ENCODE peak calls at places on chromosomes 1 and 21, in five cellular contexts. One of them, this sample, is unnamed.
A peak's percentile ranks its signal among the peaks of the same experiment; 100 is the strongest.

GRCh38 chr1:161139765-161140164 is 7.3 kb upstream of the DEDD start:
- DNase-seq in thoracic aorta: no peak
- DNase-seq in uterus: no peak
- DNase-seq in transverse colon: no peak
- DNase-seq in IMR-90: peak; percentile 57
- DNase-seq in this sample: peak; percentile 51

GRCh38 chr1:165306543-165307434 is 49.7 kb downstream of the LMX1A start:
- DNase-seq in transverse colon: no peak
- DNase-seq in IMR-90: no peak
- DNase-seq in uterus: no peak
- DNase-seq in thoracic aorta: no peak
- DNase-seq in this sample: peak; percentile 22

GRCh38 chr1:21378705-21379494 is 61.0 kb upstream of the NBPF3 start:
- DNase-seq in thoracic aorta: no peak
- DNase-seq in IMR-90: no peak
- DNase-seq in uterus: no peak
- DNase-seq in transverse colon: no peak
- DNase-seq in this sample: no peak

GRCh38 chr1:66434096-66434495 is 99.9 kb upstream of the SGIP1 start:
- DNase-seq in thoracic aorta: no peak
- DNase-seq in IMR-90: peak; percentile 81
- DNase-seq in transverse colon: no peak
- DNase-seq in uterus: no peak
- DNase-seq in this sample: no peak

GRCh38 chr1:5948681-5949005 is 43.6 kb downstream of the NPHP4 start:
- DNase-seq in transverse colon: no peak
- DNase-seq in IMR-90: no peak
- DNase-seq in thoracic aorta: no peak
- DNase-seq in uterus: no peak
- DNase-seq in this sample: no peak

GRCh38 chr21:42369821-42370220 is 3.5 kb upstream of the TFF1 start:
- DNase-seq in thoracic aorta: no peak
- DNase-seq in transverse colon: no peak
- DNase-seq in uterus: no peak
- DNase-seq in IMR-90: no peak
- DNase-seq in this sample: no peak

GRCh38 chr1:235507623-235508022 is 3.4 kb upstream of the B3GALNT2 start:
- DNase-seq in IMR-90: no peak
- DNase-seq in transverse colon: no peak
- DNase-seq in thoracic aorta: no peak
- DNase-seq in uterus: no peak
- DNase-seq in this sample: no peak

GRCh38 chr1:38418195-38419030 is 371.8 kb upstream of the POU3F1 start:
- DNase-seq in IMR-90: no peak
- DNase-seq in uterus: no peak
- DNase-seq in thoracic aorta: no peak
- DNase-seq in transverse colon: no peak
- DNase-seq in this sample: no peak

GRCh38 chr1:37763791-37764741 is 854 bp downstream of the EPHA10 start:
- DNase-seq in transverse colon: no peak
- DNase-seq in uterus: no peak
- DNase-seq in thoracic aorta: no peak
- DNase-seq in IMR-90: peak; percentile 37
- DNase-seq in this sample: peak; percentile 60

GRCh38 chr1:55057956-55058298 is 18.6 kb downstream of the PCSK9 start:
- DNase-seq in IMR-90: no peak
- DNase-seq in thoracic aorta: no peak
- DNase-seq in transverse colon: no peak
- DNase-seq in uterus: peak; percentile 5
- DNase-seq in this sample: no peak

GRCh38 chr1:24541711-24542346 is 14.1 kb upstream of the NCMAP start:
- DNase-seq in IMR-90: no peak
- DNase-seq in transverse colon: peak; percentile 56
- DNase-seq in thoracic aorta: no peak
- DNase-seq in uterus: no peak
- DNase-seq in this sample: peak; percentile 46

GRCh38 chr1:86825294-86825693 is 88.6 kb downstream of the SELENOF start:
- DNase-seq in thoracic aorta: no peak
- DNase-seq in uterus: no peak
- DNase-seq in transverse colon: no peak
- DNase-seq in IMR-90: peak; percentile 38
- DNase-seq in this sample: no peak

GRCh38 chr1:53636621-53637171 is 102.3 kb downstream of the GLIS1 start:
- DNase-seq in thoracic aorta: no peak
- DNase-seq in IMR-90: no peak
- DNase-seq in uterus: peak; percentile 5
- DNase-seq in transverse colon: no peak
- DNase-seq in this sample: peak; percentile 3

GRCh38 chr21:41631564-41632461 is 123.9 kb upstream of the TMPRSS2 start:
- DNase-seq in transverse colon: peak; percentile 83
- DNase-seq in IMR-90: no peak
- DNase-seq in uterus: no peak
- DNase-seq in thoracic aorta: no peak
- DNase-seq in this sample: no peak

GRCh38 chr1:183589384-183589783 is 875 bp downstream of the NCF2 start:
- DNase-seq in IMR-90: no peak
- DNase-seq in uterus: no peak
- DNase-seq in thoracic aorta: no peak
- DNase-seq in transverse colon: no peak
- DNase-seq in this sample: no peak

GRCh38 chr1:53048960-53049573 is 12.9 kb upstream of the PODN start:
- DNase-seq in IMR-90: no peak
- DNase-seq in uterus: no peak
- DNase-seq in transverse colon: no peak
- DNase-seq in thoracic aorta: no peak
- DNase-seq in this sample: peak; percentile 36

GRCh38 chr1:208387908-208388756 is 143.9 kb upstream of the PLXNA2 start:
- DNase-seq in uterus: no peak
- DNase-seq in IMR-90: no peak
- DNase-seq in transverse colon: no peak
- DNase-seq in thoracic aorta: no peak
- DNase-seq in this sample: no peak

GRCh38 chr1:211653329-211653728 is 22.1 kb downstream of the NEK2 start:
- DNase-seq in IMR-90: no peak
- DNase-seq in transverse colon: no peak
- DNase-seq in thoracic aorta: no peak
- DNase-seq in uterus: no peak
- DNase-seq in this sample: no peak

GRCh38 chr1:147514233-147514632 is 27.1 kb upstream of the BCL9 start:
- DNase-seq in IMR-90: no peak
- DNase-seq in thoracic aorta: no peak
- DNase-seq in uterus: no peak
- DNase-seq in transverse colon: no peak
- DNase-seq in this sample: no peak

GRCh38 chr1:229170274-229170673 is 100.6 kb upstream of the RAB4A start:
- DNase-seq in uterus: no peak
- DNase-seq in IMR-90: no peak
- DNase-seq in transverse colon: no peak
- DNase-seq in thoracic aorta: no peak
- DNase-seq in this sample: no peak

DNA sequence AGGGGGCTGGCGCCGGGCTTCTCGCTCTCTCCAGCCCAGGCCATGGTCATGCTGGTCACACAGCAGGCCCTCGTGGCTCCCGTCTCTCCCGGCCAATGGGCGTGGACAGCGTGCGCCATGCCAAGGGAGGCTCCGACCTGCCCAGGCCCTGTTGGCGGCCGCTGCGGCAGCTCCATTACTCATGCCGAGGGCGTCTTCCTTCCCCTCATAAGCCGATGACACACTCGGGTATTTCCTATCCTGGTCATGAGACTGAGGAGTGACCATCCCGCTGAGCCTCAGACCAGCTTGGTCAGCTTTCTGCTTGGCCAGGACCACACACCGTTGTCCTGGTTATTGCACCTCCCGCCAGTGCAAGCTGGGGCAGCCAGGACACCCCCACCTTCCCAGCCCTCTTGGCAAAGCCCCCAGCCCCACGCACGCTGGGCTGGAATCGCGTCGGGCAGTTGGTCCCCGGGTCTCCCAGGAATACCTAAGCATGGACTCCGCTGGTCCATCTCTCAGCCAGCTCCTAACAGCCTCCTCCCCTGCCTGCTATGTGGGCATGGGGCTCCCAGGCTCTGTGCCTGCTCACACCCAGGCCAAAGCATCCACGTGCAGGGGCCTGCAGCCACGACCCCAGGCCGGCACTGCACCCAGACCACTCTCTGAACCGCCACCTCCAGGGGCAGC is 49.8 kb downstream of the ARHGEF16 start:
- DNase-seq in IMR-90: peak; percentile 89
- DNase-seq in thoracic aorta: peak; percentile 53
- DNase-seq in transverse colon: no peak
- DNase-seq in uterus: peak; percentile 76
- DNase-seq in this sample: no peak
- H3K27ac ChIP-seq in IMR-90: no peak overlapping the region
- H3K27ac ChIP-seq in thoracic aorta: peak overlapping the region; percentile 68
- H3K27ac ChIP-seq in transverse colon: no peak overlapping the region
- H3K27ac ChIP-seq in uterus: peak overlapping the region; percentile 64
- H3K27ac ChIP-seq in this sample: no peak overlapping the region

DNA sequence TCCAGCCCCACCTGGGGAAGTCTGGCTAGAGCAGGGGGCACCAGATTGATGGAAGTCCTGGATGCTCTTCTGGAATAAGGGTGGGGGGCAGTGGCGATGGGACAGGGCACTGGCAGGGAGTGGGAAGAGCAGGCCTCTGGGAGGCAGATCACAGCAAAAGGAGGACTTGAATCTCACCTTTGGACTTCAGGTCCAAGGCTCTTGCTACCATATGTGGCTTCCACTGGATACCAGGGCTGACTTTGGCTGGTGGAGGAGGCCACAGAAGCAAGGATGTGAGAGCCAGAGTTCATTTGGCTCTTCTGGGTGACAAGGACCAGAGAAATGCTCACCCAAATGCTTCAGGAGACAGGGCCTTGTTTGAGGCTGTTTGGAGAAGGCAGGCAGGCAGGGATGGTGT is 16.0 kb upstream of the SYNC start:
- DNase-seq in transverse colon: no peak
- DNase-seq in thoracic aorta: no peak
- DNase-seq in IMR-90: no peak
- DNase-seq in uterus: no peak
- DNase-seq in this sample: no peak
- H3K9me3 ChIP-seq in transverse colon: no peaks in the 10 kb centered on the region
- H3K9me3 ChIP-seq in thoracic aorta: no peaks in the 10 kb centered on the region
- H3K9me3 ChIP-seq in IMR-90: no peaks in the 10 kb centered on the region
- H3K9me3 ChIP-seq in uterus: no peaks in the 10 kb centered on the region
- H3K9me3 ChIP-seq in this sample: no peaks in the 10 kb centered on the region

GRCh38 chr1:151310986-151311385 is 16.2 kb downstream of the PI4KB start:
- DNase-seq in uterus: peak; percentile 57
- DNase-seq in transverse colon: no peak
- DNase-seq in thoracic aorta: no peak
- DNase-seq in IMR-90: peak; percentile 19
- DNase-seq in this sample: no peak
- H3K27ac ChIP-seq in uterus: peak overlapping the region; percentile 88
- H3K27ac ChIP-seq in transverse colon: peak overlapping the region; percentile 77
- H3K27ac ChIP-seq in thoracic aorta: peak overlapping the region; percentile 69
- H3K27ac ChIP-seq in IMR-90: peak overlapping the region; percentile 46
- H3K27ac ChIP-seq in this sample: no peak overlapping the region

GRCh38 chr1:73756817-73757216 is 441.2 kb downstream of the LRRIQ3 start:
- DNase-seq in uterus: no peak
- DNase-seq in IMR-90: no peak
- DNase-seq in transverse colon: no peak
- DNase-seq in thoracic aorta: no peak
- DNase-seq in this sample: no peak
- H3K9me3 ChIP-seq in uterus: no peaks in the 10 kb centered on the region
- H3K9me3 ChIP-seq in IMR-90: peaks cover 10% of the 10 kb centered on the region
- H3K9me3 ChIP-seq in transverse colon: no peaks in the 10 kb centered on the region
- H3K9me3 ChIP-seq in thoracic aorta: no peaks in the 10 kb centered on the region
- H3K9me3 ChIP-seq in this sample: no peaks in the 10 kb centered on the region

DNA sequence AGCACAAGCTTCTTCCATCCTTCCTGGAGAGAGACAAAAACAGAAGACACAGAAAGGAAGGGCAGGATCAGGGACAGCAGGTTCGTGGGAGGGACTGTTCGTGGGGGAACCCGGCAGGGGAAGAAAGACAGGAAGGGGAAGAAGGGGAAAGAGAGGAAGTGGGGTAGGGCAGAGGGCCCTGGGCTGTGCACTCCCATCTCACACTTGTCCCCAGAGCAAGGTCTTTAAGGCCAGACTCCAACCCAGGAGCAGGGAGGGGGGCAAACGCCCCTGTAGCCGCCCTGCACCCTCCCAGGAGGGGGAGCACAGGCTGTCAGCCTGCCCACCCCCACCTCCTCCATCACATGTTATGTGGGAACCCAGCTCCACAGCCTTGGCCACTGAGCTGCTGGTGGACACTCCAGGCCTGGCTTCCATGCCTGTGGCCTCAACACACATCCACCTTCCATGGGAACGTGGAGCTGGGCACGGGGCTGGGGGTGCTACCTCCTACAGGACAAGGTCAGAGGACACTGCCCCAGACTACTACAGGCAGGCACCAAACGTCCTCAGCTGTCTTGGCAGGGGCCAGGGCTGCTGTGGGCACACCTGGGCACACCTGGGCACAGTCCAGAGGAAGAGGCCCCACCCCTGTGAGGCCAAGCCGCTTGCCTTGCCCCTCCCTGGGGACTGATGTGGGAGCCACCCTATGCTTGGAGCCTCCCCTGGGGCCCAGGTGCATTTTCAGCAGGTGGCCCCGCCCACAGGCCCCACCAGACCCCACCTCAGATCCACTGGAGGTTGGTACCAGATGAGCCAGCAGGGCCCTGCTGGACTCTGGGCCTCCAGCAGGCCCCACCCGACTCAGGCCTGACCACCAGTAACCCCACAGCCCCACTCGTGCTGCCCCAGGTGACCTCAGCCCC is 9.2 kb downstream of the SLC19A1 start:
- DNase-seq in IMR-90: no peak
- DNase-seq in thoracic aorta: no peak
- DNase-seq in transverse colon: peak; percentile 90
- DNase-seq in uterus: no peak
- DNase-seq in this sample: no peak
- H3K27ac ChIP-seq in IMR-90: no peak overlapping the region
- H3K27ac ChIP-seq in thoracic aorta: no peak overlapping the region
- H3K27ac ChIP-seq in transverse colon: peak overlapping the region; percentile 76
- H3K27ac ChIP-seq in uterus: no peak overlapping the region
- H3K27ac ChIP-seq in this sample: peak overlapping the region; percentile 86

GRCh38 chr21:40575983-40576382 is 271.0 kb downstream of the DSCAM start:
- DNase-seq in thoracic aorta: no peak
- DNase-seq in IMR-90: no peak
- DNase-seq in uterus: no peak
- DNase-seq in transverse colon: no peak
- DNase-seq in this sample: no peak
- H3K9me3 ChIP-seq in thoracic aorta: no peaks in the 10 kb centered on the region
- H3K9me3 ChIP-seq in IMR-90: peaks cover 5% of the 10 kb centered on the region
- H3K9me3 ChIP-seq in uterus: no peaks in the 10 kb centered on the region
- H3K9me3 ChIP-seq in transverse colon: no peaks in the 10 kb centered on the region
- H3K9me3 ChIP-seq in this sample: peaks cover 3% of the 10 kb centered on the region

DNA sequence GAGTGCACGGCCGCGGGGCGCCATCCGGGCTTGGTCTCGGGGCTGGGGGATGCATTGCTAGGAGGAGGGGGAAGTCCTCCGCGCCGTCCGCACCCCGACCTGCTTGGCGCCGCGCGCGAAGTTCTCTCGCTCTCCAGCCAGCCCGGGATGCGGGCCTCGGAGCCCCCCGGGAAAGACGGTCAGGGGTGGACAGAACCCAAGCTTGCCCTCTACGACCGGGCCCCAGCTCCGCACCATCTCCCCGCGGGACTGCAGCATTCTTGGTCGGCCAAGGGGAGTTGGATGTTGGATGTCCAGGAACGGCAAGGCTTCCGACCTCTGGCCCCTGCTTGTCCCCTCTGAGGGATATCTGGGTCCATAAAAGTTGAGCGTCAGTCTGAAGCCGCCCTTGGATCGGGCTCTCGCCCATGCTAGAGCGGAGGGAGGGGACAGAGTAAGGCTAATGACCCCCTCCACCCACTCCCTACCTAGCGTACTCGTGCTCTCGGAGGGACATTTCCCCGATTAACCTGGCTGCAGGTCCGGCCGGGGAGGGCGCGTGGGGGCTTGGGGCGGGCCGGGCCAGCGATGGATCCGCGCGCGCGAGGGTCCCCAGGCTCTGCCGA is 522 bp downstream of the DISP3 start:
- DNase-seq in transverse colon: no peak
- DNase-seq in uterus: no peak
- DNase-seq in IMR-90: no peak
- DNase-seq in thoracic aorta: no peak
- DNase-seq in this sample: no peak
- H3K27ac ChIP-seq in transverse colon: no peak overlapping the region
- H3K27ac ChIP-seq in uterus: no peak overlapping the region
- H3K27ac ChIP-seq in IMR-90: no peak overlapping the region
- H3K27ac ChIP-seq in thoracic aorta: no peak overlapping the region
- H3K27ac ChIP-seq in this sample: peak overlapping the region; percentile 99

This sample was measured in WERI-Rb-1.